ENCODE peak calls at places on chromosomes 4 and X, in seven cellular contexts. One of them, this sample, is unnamed.
A peak's percentile ranks its signal among the peaks of the same experiment; 100 is the strongest.

GRCh38 chrX:9573282-9574106 is 108.6 kb downstream of the TBL1X start:
- DNase-seq in uterus: no peak
- DNase-seq in psoas muscle: no peak
- DNase-seq in Panc1: no peak
- DNase-seq in HCT116: no peak
- DNase-seq in stomach: no peak
- DNase-seq in endodermal cell: peak; percentile 47
- DNase-seq in this sample: no peak

GRCh38 chr4:90958256-90958895 is 831.2 kb downstream of the CCSER1 start:
- DNase-seq in uterus: no peak
- DNase-seq in psoas muscle: no peak
- DNase-seq in Panc1: no peak
- DNase-seq in HCT116: peak; percentile 18
- DNase-seq in stomach: no peak
- DNase-seq in endodermal cell: no peak
- DNase-seq in this sample: no peak

GRCh38 chrX:53071604-53072417 is 10.4 kb upstream of the TSPYL2 start:
- DNase-seq in uterus: peak; percentile 68
- DNase-seq in psoas muscle: peak; percentile 87
- DNase-seq in Panc1: no peak
- DNase-seq in HCT116: peak; percentile 50
- DNase-seq in stomach: peak; percentile 81
- DNase-seq in endodermal cell: peak; percentile 79
- DNase-seq in this sample: peak; percentile 92

GRCh38 chr4:86664959-86665358 is 70.8 kb downstream of the PTPN13 start:
- DNase-seq in uterus: no peak
- DNase-seq in psoas muscle: no peak
- DNase-seq in Panc1: no peak
- DNase-seq in HCT116: no peak
- DNase-seq in stomach: no peak
- DNase-seq in endodermal cell: no peak
- DNase-seq in this sample: no peak

GRCh38 chr4:108742451-108742850 is 20.4 kb downstream of the ETNPPL start:
- DNase-seq in uterus: no peak
- DNase-seq in psoas muscle: no peak
- DNase-seq in Panc1: no peak
- DNase-seq in HCT116: no peak
- DNase-seq in stomach: no peak
- DNase-seq in endodermal cell: no peak
- DNase-seq in this sample: no peak

GRCh38 chr4:29336851-29337250 is 1383.3 kb upstream of the PCDH7 start:
- DNase-seq in uterus: no peak
- DNase-seq in psoas muscle: no peak
- DNase-seq in Panc1: no peak
- DNase-seq in HCT116: no peak
- DNase-seq in stomach: no peak
- DNase-seq in endodermal cell: no peak
- DNase-seq in this sample: no peak

GRCh38 chr4:139692300-139693012 is 26.8 kb downstream of the MGST2 start:
- DNase-seq in uterus: no peak
- DNase-seq in psoas muscle: peak; percentile 60
- DNase-seq in Panc1: no peak
- DNase-seq in HCT116: no peak
- DNase-seq in stomach: no peak
- DNase-seq in endodermal cell: peak; percentile 75
- DNase-seq in this sample: no peak

GRCh38 chrX:42143866-42144592 is 220.7 kb upstream of the CASK start:
- DNase-seq in uterus: no peak
- DNase-seq in psoas muscle: no peak
- DNase-seq in Panc1: no peak
- DNase-seq in HCT116: no peak
- DNase-seq in stomach: no peak
- DNase-seq in endodermal cell: no peak
- DNase-seq in this sample: no peak

GRCh38 chr4:81164126-81164525 is 50.9 kb downstream of the PRKG2 start:
- DNase-seq in uterus: no peak
- DNase-seq in psoas muscle: no peak
- DNase-seq in Panc1: no peak
- DNase-seq in HCT116: no peak
- DNase-seq in stomach: no peak
- DNase-seq in endodermal cell: no peak
- DNase-seq in this sample: no peak

GRCh38 chr4:1008840-1009646 is 2.4 kb upstream of the FGFRL1 start:
- DNase-seq in uterus: peak; percentile 50
- DNase-seq in psoas muscle: peak; percentile 69
- DNase-seq in Panc1: no peak
- DNase-seq in HCT116: no peak
- DNase-seq in stomach: peak; percentile 49
- DNase-seq in endodermal cell: peak; percentile 79
- DNase-seq in this sample: peak; percentile 93

GRCh38 chrX:101619336-101619735 is 1.5 kb upstream of the ARMCX6 start:
- DNase-seq in uterus: no peak
- DNase-seq in psoas muscle: no peak
- DNase-seq in Panc1: no peak
- DNase-seq in HCT116: no peak
- DNase-seq in stomach: no peak
- DNase-seq in endodermal cell: peak; percentile 63
- DNase-seq in this sample: no peak

GRCh38 chr4:76213415-76214268 is at the start of gene SCARB2:
- DNase-seq in uterus: peak; percentile 86
- DNase-seq in psoas muscle: peak; percentile 94
- DNase-seq in Panc1: no peak
- DNase-seq in HCT116: peak; percentile 47
- DNase-seq in stomach: peak; percentile 92
- DNase-seq in endodermal cell: peak; percentile 92
- DNase-seq in this sample: peak; percentile 97

GRCh38 chr4:78737951-78738350 is 38.2 kb upstream of the BMP2K start:
- DNase-seq in uterus: no peak
- DNase-seq in psoas muscle: no peak
- DNase-seq in Panc1: no peak
- DNase-seq in HCT116: no peak
- DNase-seq in stomach: no peak
- DNase-seq in endodermal cell: no peak
- DNase-seq in this sample: no peak

GRCh38 chrX:24085133-24085532 is 30.4 kb downstream of the EIF2S3 start:
- DNase-seq in uterus: no peak
- DNase-seq in psoas muscle: no peak
- DNase-seq in Panc1: no peak
- DNase-seq in HCT116: no peak
- DNase-seq in stomach: no peak
- DNase-seq in endodermal cell: no peak
- DNase-seq in this sample: no peak

GRCh38 chr4:6906046-6906445 is 3.6 kb upstream of the TBC1D14 start:
- DNase-seq in uterus: no peak
- DNase-seq in psoas muscle: no peak
- DNase-seq in Panc1: no peak
- DNase-seq in HCT116: no peak
- DNase-seq in stomach: peak; percentile 25
- DNase-seq in endodermal cell: no peak
- DNase-seq in this sample: no peak

GRCh38 chr4:13455411-13455810 is 28.7 kb downstream of the RAB28 start:
- DNase-seq in uterus: no peak
- DNase-seq in psoas muscle: no peak
- DNase-seq in Panc1: no peak
- DNase-seq in HCT116: no peak
- DNase-seq in stomach: no peak
- DNase-seq in endodermal cell: no peak
- DNase-seq in this sample: no peak

GRCh38 chr4:87270144-87270543 is 49.7 kb upstream of the KLHL8 start:
- DNase-seq in uterus: no peak
- DNase-seq in psoas muscle: no peak
- DNase-seq in Panc1: no peak
- DNase-seq in HCT116: peak; percentile 39
- DNase-seq in stomach: no peak
- DNase-seq in endodermal cell: peak; percentile 54
- DNase-seq in this sample: no peak

GRCh38 chr4:28350485-28350884 is 1489.8 kb downstream of the STIM2 start:
- DNase-seq in uterus: no peak
- DNase-seq in psoas muscle: no peak
- DNase-seq in Panc1: no peak
- DNase-seq in HCT116: no peak
- DNase-seq in stomach: no peak
- DNase-seq in endodermal cell: no peak
- DNase-seq in this sample: no peak

GRCh38 chr4:41977709-41978108 is 3.8 kb upstream of the DCAF4L1 start:
- DNase-seq in uterus: no peak
- DNase-seq in psoas muscle: no peak
- DNase-seq in Panc1: no peak
- DNase-seq in HCT116: no peak
- DNase-seq in stomach: no peak
- DNase-seq in endodermal cell: no peak
- DNase-seq in this sample: no peak

GRCh38 chr4:40881851-40882250 is 132.1 kb downstream of the NSUN7 start:
- DNase-seq in uterus: no peak
- DNase-seq in psoas muscle: no peak
- DNase-seq in Panc1: no peak
- DNase-seq in HCT116: no peak
- DNase-seq in stomach: no peak
- DNase-seq in endodermal cell: no peak
- DNase-seq in this sample: no peak

GRCh38 chr4:185128272-185129119 is 14.6 kb upstream of the SLC25A4 start:
- DNase-seq in uterus: peak; percentile 33
- DNase-seq in psoas muscle: peak; percentile 61
- DNase-seq in Panc1: no peak
- DNase-seq in HCT116: no peak
- DNase-seq in stomach: no peak
- DNase-seq in endodermal cell: peak; percentile 85
- DNase-seq in this sample: no peak

DNA sequence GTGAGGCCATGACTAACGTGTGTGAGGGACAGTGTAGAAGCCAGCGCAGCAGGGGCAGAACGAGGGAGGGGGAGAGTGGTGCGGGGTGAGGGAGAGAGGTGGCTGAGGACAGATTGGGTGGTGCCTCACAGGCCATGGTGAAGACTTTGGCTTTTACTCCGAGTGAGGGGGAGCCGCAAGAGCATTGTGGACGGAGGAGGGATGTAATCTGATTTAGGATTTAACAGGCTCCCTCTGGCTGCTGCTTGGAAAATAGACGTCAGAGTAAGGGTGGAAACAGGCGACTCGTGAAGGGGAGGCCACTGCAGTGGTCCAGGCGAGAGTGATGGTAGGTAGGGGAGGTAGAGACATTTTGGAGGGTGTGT is 13.0 kb downstream of the PPP1R3F start:
- DNase-seq in uterus: peak; percentile 27
- DNase-seq in psoas muscle: no peak
- DNase-seq in Panc1: no peak
- DNase-seq in HCT116: peak; percentile 13
- DNase-seq in stomach: peak; percentile 25
- DNase-seq in endodermal cell: peak; percentile 82
- DNase-seq in this sample: peak; percentile 30
- TF ChIP-seq CTCF in uterus: peak; percentile 29
- TF ChIP-seq CTCF in psoas muscle: no peak
- TF ChIP-seq CTCF in Panc1: peak; percentile 72
- TF ChIP-seq CTCF in HCT116: peak; percentile 16
- TF ChIP-seq CTCF in stomach: peak; percentile 16
- TF ChIP-seq CTCF in endodermal cell: peak; percentile 59
- TF ChIP-seq CTCF in this sample: no peak

DNA sequence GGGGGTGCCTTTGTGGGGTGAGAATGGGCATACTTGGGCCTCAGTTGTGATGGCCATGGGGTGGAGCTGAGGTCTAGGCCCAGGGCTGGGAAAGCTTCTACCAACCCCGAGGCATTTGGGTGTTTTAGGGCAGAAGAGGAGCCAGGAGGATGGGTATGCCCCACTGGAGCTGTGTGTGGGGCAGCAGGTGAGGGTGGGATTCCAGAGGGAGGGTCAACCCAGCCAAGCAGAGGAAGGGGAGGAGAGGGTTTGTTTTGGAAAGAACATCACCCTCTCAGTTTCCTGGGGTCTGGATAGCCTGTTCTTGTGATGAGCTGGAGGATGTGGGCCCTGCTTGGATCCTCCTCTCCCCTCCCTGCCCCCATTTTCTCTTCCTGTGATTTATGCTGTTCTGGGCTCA is 620 bp downstream of the IL9R start:
- DNase-seq in uterus: no peak
- DNase-seq in psoas muscle: no peak
- DNase-seq in Panc1: no peak
- DNase-seq in HCT116: no peak
- DNase-seq in stomach: no peak
- DNase-seq in endodermal cell: no peak
- DNase-seq in this sample: no peak
- H3K9me3 ChIP-seq in uterus: no peaks in the 10 kb centered on the region
- H3K9me3 ChIP-seq in psoas muscle: no peaks in the 10 kb centered on the region
- H3K9me3 ChIP-seq in Panc1: no peaks in the 10 kb centered on the region
- H3K9me3 ChIP-seq in HCT116: no peaks in the 10 kb centered on the region
- H3K9me3 ChIP-seq in stomach: no peaks in the 10 kb centered on the region
- H3K9me3 ChIP-seq in endodermal cell: peaks cover 30% of the 10 kb centered on the region
- H3K9me3 ChIP-seq in this sample: no peaks in the 10 kb centered on the region

GRCh38 chrX:153406011-153406410 is 4.9 kb upstream of the PNMA6E start:
- DNase-seq in uterus: no peak
- DNase-seq in psoas muscle: no peak
- DNase-seq in Panc1: no peak
- DNase-seq in HCT116: no peak
- DNase-seq in stomach: no peak
- DNase-seq in endodermal cell: no peak
- DNase-seq in this sample: peak; percentile 23

GRCh38 chrX:153407736-153408135 is 3.5 kb upstream of the ZFP92 start:
- DNase-seq in uterus: no peak
- DNase-seq in psoas muscle: no peak
- DNase-seq in Panc1: no peak
- DNase-seq in HCT116: no peak
- DNase-seq in stomach: no peak
- DNase-seq in endodermal cell: no peak
- DNase-seq in this sample: peak; percentile 41

GRCh38 chrX:153408221-153408721 is 3.0 kb upstream of the ZFP92 start:
- DNase-seq in uterus: no peak
- DNase-seq in psoas muscle: peak; percentile 51
- DNase-seq in Panc1: no peak
- DNase-seq in HCT116: no peak
- DNase-seq in stomach: no peak
- DNase-seq in endodermal cell: no peak
- DNase-seq in this sample: peak; percentile 70

GRCh38 chrX:153405426-153405825 is 4.3 kb upstream of the PNMA6E start:
- DNase-seq in uterus: no peak
- DNase-seq in psoas muscle: no peak
- DNase-seq in Panc1: no peak
- DNase-seq in HCT116: no peak
- DNase-seq in stomach: no peak
- DNase-seq in endodermal cell: no peak
- DNase-seq in this sample: peak; percentile 13

DNA sequence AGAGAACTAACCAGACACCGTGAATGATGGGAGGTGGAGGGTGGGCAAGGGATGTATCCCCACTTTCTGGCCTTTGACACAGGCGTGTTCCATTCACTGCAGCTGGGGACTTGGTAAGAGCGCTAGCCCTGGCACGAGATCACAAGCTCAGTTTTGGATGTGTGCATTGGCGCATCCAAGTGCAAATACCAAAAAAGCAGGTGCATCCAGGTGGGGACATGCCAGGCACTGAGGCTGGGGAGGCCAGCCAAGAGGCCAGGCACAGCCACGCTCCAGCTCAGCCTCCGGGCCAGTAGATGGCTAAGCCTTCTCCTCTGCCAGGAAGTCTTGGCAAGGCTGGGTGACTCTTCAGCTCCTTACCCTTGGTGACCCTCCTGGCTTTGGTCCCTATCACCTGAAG is 4.4 kb upstream of the ZFP92 start:
- DNase-seq in uterus: no peak
- DNase-seq in psoas muscle: no peak
- DNase-seq in Panc1: no peak
- DNase-seq in HCT116: no peak
- DNase-seq in stomach: no peak
- DNase-seq in endodermal cell: no peak
- DNase-seq in this sample: peak; percentile 51
- H3K4me3 ChIP-seq in uterus: no peak overlapping the region
- H3K4me3 ChIP-seq in psoas muscle: no peak overlapping the region
- H3K4me3 ChIP-seq in Panc1: no peak overlapping the region
- H3K4me3 ChIP-seq in HCT116: no peak overlapping the region
- H3K4me3 ChIP-seq in stomach: no peak overlapping the region
- H3K4me3 ChIP-seq in endodermal cell: no peak overlapping the region
- H3K4me3 ChIP-seq in this sample: no peak overlapping the region

GRCh38 chrX:141669689-141670088 is 28.9 kb downstream of the SPANXD start:
- DNase-seq in uterus: no peak
- DNase-seq in psoas muscle: no peak
- DNase-seq in Panc1: no peak
- DNase-seq in HCT116: no peak
- DNase-seq in stomach: no peak
- DNase-seq in endodermal cell: no peak
- DNase-seq in this sample: no peak
- TF ChIP-seq CTCF in uterus: no peak
- TF ChIP-seq CTCF in psoas muscle: no peak
- TF ChIP-seq CTCF in Panc1: no peak
- TF ChIP-seq CTCF in HCT116: no peak
- TF ChIP-seq CTCF in stomach: no peak
- TF ChIP-seq CTCF in endodermal cell: no peak
- TF ChIP-seq CTCF in this sample: no peak